ENCODE peak calls at places on chromosome 20, in four cellular contexts. B is EH, E is WTC11, J is HTR-8/SVneo. H is an unnamed sample.

GRCh38 chr20:9119776-9120175 is 50.9 kb downstream of the PLCB4 start:
- DNase-seq in B (peak), E (no peak), J (peak), H (no peak)

GRCh38 chr20:40769677-40770285 is 80.7 kb upstream of the MAFB start:
- DNase-seq in B (no peak), E (no peak), J (no peak), H (no peak)

GRCh38 chr20:45913105-45913504 is 1.1 kb upstream of the PLTP start:
- DNase-seq in B (no peak), E (no peak), J (no peak), H (no peak)

GRCh38 chr20:14992071-14992654 is 654.8 kb upstream of the FLRT3 start:
- DNase-seq in B (peak), E (no peak), J (no peak), H (no peak)

GRCh38 chr20:34863421-34863965 is 9.2 kb downstream of the GGT7 start:
- DNase-seq in B (no peak), E (peak), J (no peak), H (no peak)

GRCh38 chr20:8678098-8678776 is 390.6 kb upstream of the PLCB4 start:
- DNase-seq in B (peak), E (no peak), J (no peak), H (peak)

GRCh38 chr20:3543901-3544507 is 73.2 kb downstream of the ATRN start:
- DNase-seq in B (peak), E (no peak), J (no peak), H (no peak)

GRCh38 chr20:63060057-63060991 is 53.6 kb upstream of the BHLHE23 start:
- DNase-seq in B (peak), E (peak), J (peak), H (peak)

GRCh38 chr20:24141111-24141510 is 152.5 kb upstream of the GGTLC1 start:
- DNase-seq in B (no peak), E (no peak), J (no peak), H (no peak)

GRCh38 chr20:3727333-3728035 is 5.0 kb upstream of the HSPA12B start:
- DNase-seq in B (peak), E (no peak), J (peak), H (no peak)

GRCh38 chr20:32040142-32040953 is 11.7 kb upstream of the HCK start:
- DNase-seq in B (no peak), E (no peak), J (no peak), H (no peak)

GRCh38 chr20:50335105-50335504 is 144.5 kb downstream of the CEBPB start:
- DNase-seq in B (no peak), E (peak), J (peak), H (peak)

GRCh38 chr20:46954490-46955038 is 59.9 kb downstream of the EYA2 start:
- DNase-seq in B (peak), E (no peak), J (peak), H (peak)

GRCh38 chr20:61037498-61037897 is 214.6 kb upstream of the CDH4 start:
- DNase-seq in B (no peak), E (no peak), J (no peak), H (no peak)

GRCh38 chr20:47453167-47453782 is 48.4 kb upstream of the NCOA3 start:
- DNase-seq in B (peak), E (no peak), J (no peak), H (peak)

GRCh38 chr20:31569163-31570020 is 35.7 kb upstream of the ID1 start:
- DNase-seq in B (peak), E (peak), J (peak), H (peak)

GRCh38 chr20:25418779-25419178 is 11.3 kb downstream of the GINS1 start:
- DNase-seq in B (peak), E (no peak), J (no peak), H (no peak)

GRCh38 chr20:46137816-46138215 is 19.7 kb downstream of the CD40 start:
- DNase-seq in B (no peak), E (no peak), J (no peak), H (no peak)

GRCh38 chr20:61872371-61872900 is 193.2 kb downstream of the TAF4 start:
- DNase-seq in B (no peak), E (no peak), J (no peak), H (no peak)

GRCh38 chr20:51127713-51128112 is 104.8 kb upstream of the KCNG1 start:
- DNase-seq in B (no peak), E (no peak), J (no peak), H (no peak)

H was measured in hepatic stellate cell.